ENCODE peak calls at places on chromosomes 1 and 21, in seven cellular contexts. N is dorsolateral prefrontal cortex; C is H54; M is HS-27A; U is activated T-cell treated with anti-CD3 and anti-CD28 coated beads, Interleukin-2, amount 50 U/mL, for 72 hours; V is omental fat pad; F is Panc1. L is an unnamed sample.

GRCh38 chr1:109255673-109256072 is 6.3 kb downstream of the CELSR2 start:
- DNase-seq in N (no peak), C (no peak), M (no peak), U (no peak), V (no peak), F (no peak), L (no peak)

GRCh38 chr1:236524142-236524891 is 535 bp downstream of the LGALS8 start:
- DNase-seq in N (no peak), C (peak), M (no peak), U (peak), V (peak), F (no peak), L (peak)

GRCh38 chr1:24910751-24911650 is 19.1 kb downstream of the RUNX3 start:
- DNase-seq in N (no peak), C (no peak), M (no peak), U (peak), V (no peak), F (no peak), L (peak)

GRCh38 chr1:7404046-7404742 is 366.9 kb upstream of the VAMP3 start:
- DNase-seq in N (no peak), C (no peak), M (no peak), U (no peak), V (no peak), F (no peak), L (peak)

GRCh38 chr1:201171063-201172036 is 17.1 kb upstream of the TMEM9 start:
- DNase-seq in N (no peak), C (peak), M (no peak), U (peak), V (no peak), F (no peak), L (peak)

GRCh38 chr1:59383963-59384362 is 87.1 kb downstream of the FGGY start:
- DNase-seq in N (no peak), C (no peak), M (no peak), U (no peak), V (no peak), F (no peak), L (no peak)

GRCh38 chr1:3578433-3578805 is 32.9 kb downstream of the MEGF6 start:
- DNase-seq in N (no peak), C (no peak), M (no peak), U (no peak), V (no peak), F (no peak), L (no peak)

GRCh38 chr1:225735252-225736149 is 42.1 kb upstream of the SRP9 start:
- DNase-seq in N (peak), C (peak), M (peak), U (no peak), V (peak), F (peak), L (no peak)

GRCh38 chr1:119712342-119713038 is 756 bp downstream of the PHGDH start:
- DNase-seq in N (peak), C (peak), M (peak), U (peak), V (no peak), F (no peak), L (peak)

GRCh38 chr21:42028754-42029385 is 18.7 kb upstream of the ZBTB21 start:
- DNase-seq in N (no peak), C (no peak), M (no peak), U (no peak), V (no peak), F (no peak), L (no peak)

GRCh38 chr1:167438171-167439138 is 79.9 kb downstream of the CD247 start:
- DNase-seq in N (no peak), C (no peak), M (no peak), U (no peak), V (no peak), F (no peak), L (peak)

GRCh38 chr1:157042852-157043251 is 2.7 kb downstream of the ARHGEF11 start:
- DNase-seq in N (no peak), C (no peak), M (no peak), U (no peak), V (no peak), F (no peak), L (no peak)

GRCh38 chr1:62765981-62766380 is 18.0 kb upstream of the ATG4C start:
- DNase-seq in N (no peak), C (no peak), M (no peak), U (no peak), V (no peak), F (no peak), L (no peak)

GRCh38 chr1:22025368-22026154 is 24.1 kb downstream of the CELA3A start:
- DNase-seq in N (peak), C (peak), M (peak), U (peak), V (peak), F (peak), L (peak)

GRCh38 chr1:215958836-215959235 is 391.7 kb downstream of the KCTD3 start:
- DNase-seq in N (no peak), C (no peak), M (no peak), U (no peak), V (no peak), F (no peak), L (no peak)

GRCh38 chr21:38938343-38938742 is 132.6 kb downstream of the ETS2 start:
- DNase-seq in N (no peak), C (no peak), M (no peak), U (peak), V (no peak), F (no peak), L (peak)

GRCh38 chr1:206030714-206031113 is 7.0 kb upstream of the CTSE start:
- DNase-seq in N (peak), C (peak), M (no peak), U (peak), V (peak), F (peak), L (peak)

GRCh38 chr1:31627930-31628421 is 10.5 kb downstream of the HCRTR1 start:
- DNase-seq in N (no peak), C (no peak), M (no peak), U (no peak), V (no peak), F (no peak), L (no peak)

GRCh38 chr21:44872568-44873355 is 728 bp downstream of the PTTG1IP start:
- DNase-seq in N (peak), C (no peak), M (no peak), U (no peak), V (no peak), F (no peak), L (no peak)

GRCh38 chr21:14895792-14896191 is 169.0 kb downstream of the NRIP1 start:
- DNase-seq in N (no peak), C (no peak), M (no peak), U (no peak), V (no peak), F (no peak), L (no peak)

GRCh38 chr1:201217146-201217545 is 26.5 kb downstream of the IGFN1 start:
- DNase-seq in N (peak), C (no peak), M (no peak), U (no peak), V (no peak), F (no peak), L (peak)

GRCh38 chr1:208007319-208007937 is 96.5 kb upstream of the CD34 start:
- DNase-seq in N (no peak), C (no peak), M (no peak), U (no peak), V (no peak), F (no peak), L (no peak)

GRCh38 chr1:17586172-17586963 is 46.9 kb downstream of the ARHGEF10L start:
- DNase-seq in N (no peak), C (peak), M (peak), U (no peak), V (no peak), F (no peak), L (no peak)

L was measured in activated CD4-positive, alpha-beta memory T cell treated with anti-CD3 and anti-CD28 coated beads, Interleukin-2, amount 10 ng/mL, durations not matched to agents 7 days and 5 days.